ENCODE peak calls at places on chromosomes 5 and 9, in nine cellular contexts. W, P, C, E, J, L, G, X and F are unnamed samples.

GRCh38 chr5:170278611-170279500 is 18.7 kb downstream of the LCP2 start:
- DNase-seq in W (peak), P (no peak), C (peak), E (peak), J (no peak), L (peak), G (no peak), X (no peak), F (peak)

GRCh38 chr5:54902817-54903473 is 82.4 kb downstream of the ESM1 start:
- DNase-seq in W (peak), P (no peak), C (no peak), E (no peak), J (no peak), L (peak), G (peak), X (no peak), F (no peak)

GRCh38 chr5:1330146-1330846 is 14.6 kb downstream of the CLPTM1L start:
- DNase-seq in W (no peak), P (peak), C (peak), E (no peak), J (no peak), L (no peak), G (no peak), X (no peak), F (no peak)

GRCh38 chr5:115296130-115296997 is at the start of gene CCDC112:
- DNase-seq in W (peak), P (peak), C (peak), E (peak), J (peak), L (peak), G (peak), X (peak), F (peak)

GRCh38 chr9:79572891-79573696 is 1.3 kb downstream of the TLE4 start:
- DNase-seq in W (no peak), P (peak), C (peak), E (peak), J (no peak), L (no peak), G (no peak), X (peak), F (peak)

GRCh38 chr5:143063175-143063970 is 293.2 kb downstream of the ARHGAP26 start:
- DNase-seq in W (no peak), P (no peak), C (peak), E (no peak), J (no peak), L (no peak), G (peak), X (no peak), F (no peak)

GRCh38 chr9:127262621-127263020 is 2.0 kb upstream of the GARNL3 start:
- DNase-seq in W (no peak), P (no peak), C (peak), E (no peak), J (no peak), L (no peak), G (no peak), X (no peak), F (no peak)

GRCh38 chr5:150298701-150299451 is 3.8 kb downstream of the ARSI start:
- DNase-seq in W (no peak), P (peak), C (no peak), E (no peak), J (no peak), L (no peak), G (peak), X (no peak), F (no peak)

GRCh38 chr5:166382031-166382430 is 1909.4 kb upstream of the WWC1 start:
- DNase-seq in W (no peak), P (no peak), C (no peak), E (no peak), J (no peak), L (no peak), G (no peak), X (peak), F (no peak)

GRCh38 chr5:138655530-138656245 is 80.5 kb upstream of the HSPA9 start:
- DNase-seq in W (no peak), P (no peak), C (peak), E (no peak), J (no peak), L (no peak), G (no peak), X (no peak), F (no peak)

GRCh38 chr5:151868451-151868850 is 56.2 kb downstream of the GLRA1 start:
- DNase-seq in W (no peak), P (no peak), C (no peak), E (no peak), J (no peak), L (no peak), G (no peak), X (no peak), F (no peak)

GRCh38 chr9:123561055-123561454 is 205.1 kb downstream of the CRB2 start:
- DNase-seq in W (no peak), P (no peak), C (no peak), E (no peak), J (no peak), L (no peak), G (no peak), X (no peak), F (no peak)

GRCh38 chr9:128106940-128107259 is 20.6 kb downstream of the PTGES2 start:
- DNase-seq in W (no peak), P (no peak), C (no peak), E (no peak), J (no peak), L (no peak), G (no peak), X (no peak), F (no peak)